ENCODE peak calls at places on chromosomes 11 and 22, in five cellular contexts. One of them, this sample, is unnamed.
A peak's percentile ranks its signal among the peaks of the same experiment; 100 is the strongest.

GRCh38 chr22:39658367-39658766 is 87.8 kb downstream of the CACNA1I start:
- DNase-seq in SK-N-SH: no peak
- DNase-seq in HepG2: no peak
- DNase-seq in GM12878: no peak
- DNase-seq in K562: no peak
- DNase-seq in this sample: no peak

GRCh38 chr11:61293869-61294716 is 1.0 kb downstream of the VWCE start:
- DNase-seq in SK-N-SH: peak; percentile 88
- DNase-seq in HepG2: peak; percentile 34
- DNase-seq in GM12878: no peak
- DNase-seq in K562: no peak
- DNase-seq in this sample: no peak

GRCh38 chr11:8711895-8712442 is 29.4 kb downstream of the RPL27A start:
- DNase-seq in SK-N-SH: no peak
- DNase-seq in HepG2: no peak
- DNase-seq in GM12878: no peak
- DNase-seq in K562: no peak
- DNase-seq in this sample: no peak

GRCh38 chr11:46712874-46713576 is 6.0 kb upstream of the F2 start:
- DNase-seq in SK-N-SH: no peak
- DNase-seq in HepG2: no peak
- DNase-seq in GM12878: no peak
- DNase-seq in K562: no peak
- DNase-seq in this sample: no peak

GRCh38 chr22:48782817-48783511 is 1044.7 kb downstream of the BRD1 start:
- DNase-seq in SK-N-SH: peak; percentile 53
- DNase-seq in HepG2: no peak
- DNase-seq in GM12878: no peak
- DNase-seq in K562: peak; percentile 34
- DNase-seq in this sample: no peak

GRCh38 chr11:63907063-63907462 is 9.9 kb downstream of the RCOR2 start:
- DNase-seq in SK-N-SH: peak; percentile 41
- DNase-seq in HepG2: no peak
- DNase-seq in GM12878: no peak
- DNase-seq in K562: no peak
- DNase-seq in this sample: no peak

GRCh38 chr22:23377767-23378166 is 197.5 kb downstream of the BCR start:
- DNase-seq in SK-N-SH: no peak
- DNase-seq in HepG2: no peak
- DNase-seq in GM12878: no peak
- DNase-seq in K562: no peak
- DNase-seq in this sample: no peak

GRCh38 chr22:36397081-36397766 is 9.5 kb upstream of the MYH9 start:
- DNase-seq in SK-N-SH: no peak
- DNase-seq in HepG2: peak; percentile 80
- DNase-seq in GM12878: no peak
- DNase-seq in K562: no peak
- DNase-seq in this sample: no peak

GRCh38 chr11:105245781-105246315 is 106.3 kb upstream of the CARD18 start:
- DNase-seq in SK-N-SH: no peak
- DNase-seq in HepG2: no peak
- DNase-seq in GM12878: no peak
- DNase-seq in K562: no peak
- DNase-seq in this sample: no peak

GRCh38 chr11:111602865-111603632 is 800 bp downstream of the SIK2 start:
- DNase-seq in SK-N-SH: peak; percentile 74
- DNase-seq in HepG2: no peak
- DNase-seq in GM12878: no peak
- DNase-seq in K562: peak; percentile 43
- DNase-seq in this sample: peak; percentile 31

GRCh38 chr11:74462631-74463030 is 4.7 kb downstream of the KCNE3 start:
- DNase-seq in SK-N-SH: no peak
- DNase-seq in HepG2: no peak
- DNase-seq in GM12878: no peak
- DNase-seq in K562: no peak
- DNase-seq in this sample: no peak

GRCh38 chr11:119081682-119082081 is 3.0 kb upstream of the HMBS start:
- DNase-seq in SK-N-SH: no peak
- DNase-seq in HepG2: no peak
- DNase-seq in GM12878: no peak
- DNase-seq in K562: no peak
- DNase-seq in this sample: no peak

GRCh38 chr11:114156131-114156581 is 96.6 kb downstream of the ZBTB16 start:
- DNase-seq in SK-N-SH: no peak
- DNase-seq in HepG2: no peak
- DNase-seq in GM12878: no peak
- DNase-seq in K562: no peak
- DNase-seq in this sample: no peak

GRCh38 chr22:33605686-33606085 is 314.6 kb downstream of the LARGE1 start:
- DNase-seq in SK-N-SH: no peak
- DNase-seq in HepG2: no peak
- DNase-seq in GM12878: no peak
- DNase-seq in K562: no peak
- DNase-seq in this sample: no peak

GRCh38 chr11:117861151-117862018 is 15.1 kb downstream of the FXYD6 start:
- DNase-seq in SK-N-SH: peak; percentile 74
- DNase-seq in HepG2: no peak
- DNase-seq in GM12878: no peak
- DNase-seq in K562: no peak
- DNase-seq in this sample: peak; percentile 69

GRCh38 chr11:16783321-16783801 is 44.9 kb downstream of the C11orf58 start:
- DNase-seq in SK-N-SH: no peak
- DNase-seq in HepG2: no peak
- DNase-seq in GM12878: no peak
- DNase-seq in K562: no peak
- DNase-seq in this sample: no peak

GRCh38 chr11:122309262-122309925 is 193.4 kb upstream of the BLID start:
- DNase-seq in SK-N-SH: no peak
- DNase-seq in HepG2: no peak
- DNase-seq in GM12878: no peak
- DNase-seq in K562: no peak
- DNase-seq in this sample: no peak

GRCh38 chr11:65379698-65380459 is 2.6 kb downstream of the SLC25A45 start:
- DNase-seq in SK-N-SH: no peak
- DNase-seq in HepG2: no peak
- DNase-seq in GM12878: no peak
- DNase-seq in K562: no peak
- DNase-seq in this sample: no peak
- TF ChIP-seq FOXM1 in SK-N-SH: no peak
- TF ChIP-seq FOXM1 in HepG2: no peak
- TF ChIP-seq FOXM1 in GM12878: no peak
- TF ChIP-seq FOXM1 in K562: no peak
- TF ChIP-seq FOXM1 in this sample: no peak

DNA sequence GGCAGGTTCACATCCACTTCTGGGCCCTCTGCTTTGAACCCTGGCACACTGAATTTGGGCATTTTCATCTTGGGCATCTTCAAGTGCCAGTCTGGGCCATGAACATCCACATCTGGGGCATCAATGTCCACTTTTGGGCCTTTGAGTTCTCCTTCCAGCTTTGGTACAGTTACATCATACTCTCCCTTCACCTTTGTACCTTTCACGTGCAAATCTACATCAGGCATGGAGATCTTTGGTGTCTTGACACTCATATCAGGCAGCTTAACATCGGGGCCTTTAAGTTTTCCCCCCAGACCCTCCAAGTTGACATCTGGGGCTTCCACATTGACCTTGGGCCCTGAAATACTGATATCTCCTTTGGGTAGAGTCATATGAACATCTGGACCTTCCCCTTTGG is 14.5 kb downstream of the AHNAK start:
- DNase-seq in SK-N-SH: no peak
- DNase-seq in HepG2: no peak
- DNase-seq in GM12878: no peak
- DNase-seq in K562: no peak
- DNase-seq in this sample: no peak
- TF ChIP-seq FOXM1 in SK-N-SH: no peak
- TF ChIP-seq FOXM1 in HepG2: no peak
- TF ChIP-seq FOXM1 in GM12878: no peak
- TF ChIP-seq FOXM1 in K562: no peak
- TF ChIP-seq FOXM1 in this sample: no peak

DNA sequence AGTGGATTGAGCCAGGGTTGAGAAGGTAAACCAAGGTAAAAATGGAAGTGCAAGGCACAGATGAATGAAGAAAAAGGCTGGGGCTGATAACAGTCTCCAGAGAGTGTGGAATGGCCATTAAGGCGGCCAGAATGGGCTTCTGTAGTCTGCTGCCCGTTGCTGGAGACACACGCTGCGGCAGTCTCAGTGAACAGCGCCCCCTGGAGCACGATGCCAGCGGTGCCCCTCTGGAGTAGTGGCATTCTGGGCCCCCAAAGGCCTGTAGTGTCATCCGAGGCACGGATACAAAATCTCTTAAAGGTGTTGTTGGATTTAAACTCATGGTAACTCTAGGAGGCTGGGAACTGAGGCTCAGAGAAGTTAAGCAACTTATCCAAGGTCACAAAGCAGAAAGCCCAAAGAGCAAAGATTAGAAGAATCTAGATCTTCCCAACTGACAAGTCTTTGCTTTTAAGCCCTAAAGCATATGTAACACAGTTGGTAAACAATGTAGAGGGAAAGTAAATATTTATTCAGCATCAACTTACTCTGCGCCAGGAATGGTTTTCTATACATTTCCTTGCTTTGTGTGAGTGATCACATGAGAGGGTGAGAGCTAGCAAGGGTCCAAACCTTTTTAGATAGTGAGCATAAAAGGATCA is 18.2 kb downstream of the KCNJ1 start:
- DNase-seq in SK-N-SH: peak; percentile 70
- DNase-seq in HepG2: peak; percentile 14
- DNase-seq in GM12878: no peak
- DNase-seq in K562: peak; percentile 63
- DNase-seq in this sample: peak; percentile 85
- TF ChIP-seq FOXM1 in SK-N-SH: no peak
- TF ChIP-seq FOXM1 in HepG2: no peak
- TF ChIP-seq FOXM1 in GM12878: no peak
- TF ChIP-seq FOXM1 in K562: no peak
- TF ChIP-seq FOXM1 in this sample: no peak

DNA sequence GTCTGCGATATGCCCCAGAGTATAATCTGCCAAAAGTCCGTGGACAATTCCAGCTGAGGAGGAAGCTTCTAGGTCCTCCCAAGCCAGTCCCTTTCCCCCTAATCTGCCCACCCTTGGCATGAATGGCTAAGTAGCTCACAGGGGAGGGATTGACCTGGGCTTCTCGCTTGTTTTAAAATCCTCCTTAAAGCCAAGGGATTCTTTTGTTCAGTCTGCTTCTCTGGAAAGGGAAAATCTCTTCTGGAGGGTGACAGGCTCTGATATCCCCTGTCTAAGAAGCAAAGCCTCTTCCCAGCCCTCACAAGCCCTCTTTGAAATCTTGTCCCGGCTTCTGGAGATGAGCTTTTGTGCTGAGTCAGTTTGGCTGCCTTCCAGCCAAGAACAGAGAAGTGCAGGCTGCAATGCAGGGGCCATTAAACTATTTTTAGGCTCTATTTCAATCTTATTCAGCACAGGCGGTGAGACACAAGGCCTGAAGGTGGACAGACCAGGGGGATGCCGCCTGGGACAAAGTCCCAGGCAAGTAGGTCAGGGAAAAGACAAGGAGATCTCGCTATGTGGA is 23.9 kb downstream of the NEFH start:
- DNase-seq in SK-N-SH: no peak
- DNase-seq in HepG2: no peak
- DNase-seq in GM12878: no peak
- DNase-seq in K562: no peak
- DNase-seq in this sample: no peak
- TF ChIP-seq FOXM1 in SK-N-SH: no peak
- TF ChIP-seq FOXM1 in HepG2: no peak
- TF ChIP-seq FOXM1 in GM12878: no peak
- TF ChIP-seq FOXM1 in K562: no peak
- TF ChIP-seq FOXM1 in this sample: no peak

GRCh38 chr22:47294571-47294970 is 532.1 kb downstream of the TBC1D22A start:
- DNase-seq in SK-N-SH: no peak
- DNase-seq in HepG2: no peak
- DNase-seq in GM12878: no peak
- DNase-seq in K562: no peak
- DNase-seq in this sample: no peak

GRCh38 chr22:47293368-47294221 is 531.1 kb downstream of the TBC1D22A start:
- DNase-seq in SK-N-SH: no peak
- DNase-seq in HepG2: no peak
- DNase-seq in GM12878: no peak
- DNase-seq in K562: no peak
- DNase-seq in this sample: no peak

GRCh38 chr22:47294222-47294532 is 531.7 kb downstream of the TBC1D22A start:
- DNase-seq in SK-N-SH: no peak
- DNase-seq in HepG2: no peak
- DNase-seq in GM12878: no peak
- DNase-seq in K562: no peak
- DNase-seq in this sample: no peak

GRCh38 chr22:47291565-47292495 is 529.4 kb downstream of the TBC1D22A start:
- DNase-seq in SK-N-SH: no peak
- DNase-seq in HepG2: no peak
- DNase-seq in GM12878: no peak
- DNase-seq in K562: no peak
- DNase-seq in this sample: no peak

GRCh38 chr22:47292546-47293320 is 530.3 kb downstream of the TBC1D22A start:
- DNase-seq in SK-N-SH: no peak
- DNase-seq in HepG2: no peak
- DNase-seq in GM12878: no peak
- DNase-seq in K562: no peak
- DNase-seq in this sample: no peak
- TF ChIP-seq FOXM1 in SK-N-SH: no peak
- TF ChIP-seq FOXM1 in HepG2: no peak
- TF ChIP-seq FOXM1 in GM12878: no peak
- TF ChIP-seq FOXM1 in K562: no peak
- TF ChIP-seq FOXM1 in this sample: no peak

DNA sequence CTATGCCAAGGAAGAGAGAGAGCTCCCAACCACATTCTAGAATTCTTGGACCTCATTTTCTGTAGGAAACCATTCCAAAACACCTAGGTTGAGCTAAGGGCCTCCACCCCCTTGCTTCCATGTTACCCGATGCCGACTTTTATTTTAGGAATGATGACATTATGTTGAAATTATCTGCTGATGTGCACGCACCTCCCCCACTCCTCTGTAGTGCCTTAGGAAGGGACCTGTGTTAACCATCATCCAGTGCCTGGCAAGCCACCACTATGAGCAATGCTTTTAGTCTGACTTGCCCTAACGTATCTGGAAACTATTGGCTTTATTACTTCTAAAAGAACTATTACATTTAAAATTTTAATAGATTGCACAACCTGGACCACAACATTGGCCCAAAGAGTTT is 42.1 kb downstream of the NCAPD3 start:
- DNase-seq in SK-N-SH: no peak
- DNase-seq in HepG2: no peak
- DNase-seq in GM12878: no peak
- DNase-seq in K562: no peak
- DNase-seq in this sample: no peak
- TF ChIP-seq FOXM1 in SK-N-SH: no peak
- TF ChIP-seq FOXM1 in HepG2: no peak
- TF ChIP-seq FOXM1 in GM12878: no peak
- TF ChIP-seq FOXM1 in K562: no peak
- TF ChIP-seq FOXM1 in this sample: no peak

GRCh38 chr22:45340323-45340722 is 30.6 kb downstream of the FAM118A start:
- DNase-seq in SK-N-SH: no peak
- DNase-seq in HepG2: no peak
- DNase-seq in GM12878: no peak
- DNase-seq in K562: no peak
- DNase-seq in this sample: no peak
- TF ChIP-seq FOXM1 in SK-N-SH: no peak
- TF ChIP-seq FOXM1 in HepG2: no peak
- TF ChIP-seq FOXM1 in GM12878: no peak
- TF ChIP-seq FOXM1 in K562: no peak
- TF ChIP-seq FOXM1 in this sample: no peak

GRCh38 chr11:67613313-67613959 is 6.7 kb downstream of the NDUFV1 start:
- DNase-seq in SK-N-SH: no peak
- DNase-seq in HepG2: no peak
- DNase-seq in GM12878: no peak
- DNase-seq in K562: no peak
- DNase-seq in this sample: no peak
- TF ChIP-seq FOXM1 in SK-N-SH: no peak
- TF ChIP-seq FOXM1 in HepG2: no peak
- TF ChIP-seq FOXM1 in GM12878: no peak
- TF ChIP-seq FOXM1 in K562: no peak
- TF ChIP-seq FOXM1 in this sample: no peak

GRCh38 chr11:35419713-35420333 is 465 bp upstream of the SLC1A2 start:
- DNase-seq in SK-N-SH: peak; percentile 71
- DNase-seq in HepG2: no peak
- DNase-seq in GM12878: no peak
- DNase-seq in K562: no peak
- DNase-seq in this sample: peak; percentile 14
- TF ChIP-seq FOXM1 in SK-N-SH: no peak
- TF ChIP-seq FOXM1 in HepG2: no peak
- TF ChIP-seq FOXM1 in GM12878: no peak
- TF ChIP-seq FOXM1 in K562: no peak
- TF ChIP-seq FOXM1 in this sample: no peak